ENCODE peak calls at places on chromosomes 2 and 18, in seven cellular contexts. C, N, K, R, G, Z and P are unnamed samples.
A peak's percentile ranks its signal among the peaks of the same experiment; 100 is the strongest.

GRCh38 chr2:17588031-17588430 is 47.5 kb downstream of the VSNL1 start:
- DNase-seq in R (no peak), K (no peak), G (no peak), N (no peak), Z (no peak), C (no peak), P (no peak)

GRCh38 chr2:217610411-217610814 is 392.4 kb downstream of the TNS1 start:
- DNase-seq in N (no peak), Z (no peak), G (no peak), R (no peak), K (no peak), C (no peak), P (no peak)

GRCh38 chr18:59833785-59834184 is 66.0 kb upstream of the PMAIP1 start:
- DNase-seq in G (no peak), N (no peak), C (no peak), Z (no peak), K (no peak), R (no peak), P (no peak)

GRCh38 chr2:210459925-210460862 is 16.4 kb downstream of the LANCL1 start:
- DNase-seq in Z (no peak), N (no peak), G (no peak), R (no peak), K (no peak), C (no peak), P (no peak)

GRCh38 chr2:96137611-96138129 is 632 bp downstream of the ASTL start:
- DNase-seq in R (no peak), G (no peak), N (no peak), Z (no peak), C (no peak), K (no peak), P (no peak)

GRCh38 chr2:42091671-42092070 is 43.9 kb downstream of the PKDCC start:
- DNase-seq in Z (no peak), N (no peak), K (no peak), G (no peak), C (no peak), R (no peak), P (no peak)

GRCh38 chr18:48136051-48136543 is 205.6 kb upstream of the SMAD2 start:
- DNase-seq in R (no peak), Z (no peak), G (no peak), K (no peak), N (no peak), C (no peak), P (no peak)

GRCh38 chr18:3180325-3180724 is 39.4 kb downstream of the MYOM1 start:
- DNase-seq in C (peak; percentile 28), K (peak; percentile 31), N (peak; percentile 89), G (no peak), Z (no peak), R (no peak), P (peak; percentile 47)

GRCh38 chr2:205474746-205475145 is 207.6 kb upstream of the NRP2 start:
- DNase-seq in C (peak; percentile 62), R (no peak), N (no peak), Z (no peak), G (no peak), K (no peak), P (no peak)

GRCh38 chr2:159133795-159134194 is 152.7 kb downstream of the WDSUB1 start:
- DNase-seq in K (no peak), R (no peak), Z (no peak), G (no peak), C (peak; percentile 61), N (no peak), P (no peak)

GRCh38 chr2:26486789-26487188 is 8.9 kb upstream of the OTOF start:
- DNase-seq in N (no peak), R (no peak), Z (no peak), G (no peak), C (no peak), K (no peak), P (no peak)

GRCh38 chr2:61770746-61771145 is 83.1 kb downstream of the FAM161A start:
- DNase-seq in R (no peak), Z (no peak), C (peak; percentile 24), N (no peak), K (no peak), G (no peak), P (no peak)

GRCh38 chr2:216687646-216688045 is 7.7 kb downstream of the IGFBP5 start:
- DNase-seq in K (no peak), R (peak; percentile 80), C (no peak), G (no peak), N (peak; percentile 74), Z (no peak), P (no peak)

GRCh38 chr2:238107525-238108422 is 7.6 kb downstream of the ESPNL start:
- DNase-seq in R (peak; percentile 44), G (peak; percentile 15), K (no peak), C (no peak), Z (no peak), N (no peak), P (no peak)

GRCh38 chr2:16860627-16861026 is 195.0 kb upstream of the CYRIA start:
- DNase-seq in G (no peak), R (no peak), N (peak; percentile 23), C (no peak), Z (no peak), K (no peak), P (no peak)

DNA sequence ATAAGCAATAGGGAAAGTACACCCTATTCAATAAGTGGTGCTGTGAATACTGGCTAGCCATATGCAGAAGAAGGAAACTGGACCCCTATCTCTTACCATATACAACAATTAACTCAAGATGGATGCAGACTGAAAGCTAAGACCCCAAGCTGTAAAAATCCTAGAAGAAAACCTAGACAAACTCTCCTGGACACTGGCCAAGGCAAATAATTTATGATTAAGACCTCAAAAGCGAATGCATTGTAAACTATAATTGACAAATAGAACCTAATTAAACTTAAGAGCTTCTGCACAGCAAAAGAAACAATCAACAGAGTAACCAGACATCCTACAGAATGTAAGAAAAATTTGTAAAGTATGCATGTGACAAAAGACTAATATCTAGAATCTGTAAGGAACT is 41.1 kb upstream of the ASXL3 start:
- DNase-seq in R (no peak), G (no peak), Z (no peak), N (no peak), K (no peak), C (no peak), P (no peak)
- H3K18ac ChIP-seq in R (no peak overlapping the region), G (no peak overlapping the region), Z (no peak overlapping the region), N (no peak overlapping the region), K (no peak overlapping the region), C (no peak overlapping the region), P (no peak overlapping the region)

GRCh38 chr2:81060971-81061370 is 756.4 kb upstream of the LRRTM1 start:
- DNase-seq in G (no peak), R (no peak), K (peak; percentile 24), N (no peak), Z (no peak), C (no peak), P (no peak)
- H3K18ac ChIP-seq in G (no peak overlapping the region), R (no peak overlapping the region), K (no peak overlapping the region), N (no peak overlapping the region), Z (no peak overlapping the region), C (no peak overlapping the region), P (no peak overlapping the region)

GRCh38 chr2:74702001-74702715 is 48.1 kb downstream of the SEMA4F start:
- DNase-seq in R (no peak), K (no peak), C (no peak), N (no peak), G (no peak), Z (no peak), P (no peak)

GRCh38 chr2:74700643-74701377 is 46.8 kb downstream of the SEMA4F start:
- DNase-seq in K (no peak), G (no peak), Z (no peak), C (no peak), N (no peak), R (no peak), P (no peak)

GRCh38 chr2:74703373-74703772 is 49.3 kb downstream of the SEMA4F start:
- DNase-seq in C (no peak), R (no peak), K (peak; percentile 11), G (no peak), Z (no peak), N (no peak), P (no peak)

GRCh38 chr2:74706741-74707140 is 52.7 kb downstream of the SEMA4F start:
- DNase-seq in N (no peak), G (no peak), K (no peak), R (no peak), C (no peak), Z (no peak), P (no peak)

DNA sequence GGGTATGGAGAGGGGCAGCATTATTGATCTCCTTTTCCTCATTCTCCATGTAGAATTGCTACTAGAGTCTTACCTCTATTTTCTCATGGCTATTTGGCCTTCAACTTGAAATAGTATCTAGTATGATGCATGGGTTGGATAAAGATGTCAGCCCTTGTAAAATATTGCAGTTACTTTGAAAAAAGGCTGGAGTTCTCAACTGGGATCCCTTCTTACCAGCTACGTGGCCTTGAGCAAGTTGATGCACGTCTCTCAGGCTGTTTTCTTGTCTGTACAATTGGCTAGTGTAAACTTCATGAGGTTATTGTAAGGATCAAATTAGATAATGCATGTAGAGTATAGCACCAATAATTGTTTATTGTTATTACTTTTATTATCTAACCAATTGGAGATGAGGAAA is 50.2 kb downstream of the SEMA4F start:
- DNase-seq in C (no peak), Z (no peak), N (no peak), G (no peak), R (no peak), K (no peak), P (no peak)
- H3K18ac ChIP-seq in C (no peak overlapping the region), Z (no peak overlapping the region), N (no peak overlapping the region), G (no peak overlapping the region), R (no peak overlapping the region), K (no peak overlapping the region), P (no peak overlapping the region)

DNA sequence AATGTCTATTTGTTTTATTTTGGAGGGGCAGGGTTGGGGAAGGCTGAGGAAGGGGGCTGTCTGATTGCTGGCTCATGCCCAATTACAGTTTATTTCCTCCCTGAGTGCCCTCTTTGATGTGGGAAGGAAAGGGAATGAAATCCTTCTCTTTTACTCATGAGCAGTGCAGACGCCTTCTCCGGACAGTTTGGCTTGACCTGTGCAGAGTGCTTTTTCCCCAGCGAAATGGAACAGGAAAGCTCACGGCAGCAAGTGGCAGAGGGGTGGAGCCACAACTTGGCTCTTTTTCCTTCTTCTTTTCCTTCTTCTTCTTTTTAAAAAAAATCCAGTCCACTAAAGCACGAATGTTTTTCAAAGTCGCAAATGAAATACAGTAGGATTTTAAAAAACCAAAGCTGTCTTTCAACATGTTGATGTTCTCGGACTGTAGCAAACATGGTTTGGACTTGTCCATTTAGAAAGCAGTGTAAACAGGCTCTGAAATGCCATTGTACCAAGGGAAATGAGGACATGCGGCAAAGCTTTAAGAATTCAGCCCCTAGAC is 34.6 kb downstream of the RAB31 start:
- DNase-seq in R (no peak), G (no peak), Z (no peak), K (peak; percentile 87), C (peak; percentile 36), N (peak; percentile 39), P (no peak)
- H3K18ac ChIP-seq in R (no peak overlapping the region), G (no peak overlapping the region), Z (no peak overlapping the region), K (peak overlapping the region; percentile 65), C (no peak overlapping the region), N (peak overlapping the region; percentile 93), P (peak overlapping the region; percentile 20)

DNA sequence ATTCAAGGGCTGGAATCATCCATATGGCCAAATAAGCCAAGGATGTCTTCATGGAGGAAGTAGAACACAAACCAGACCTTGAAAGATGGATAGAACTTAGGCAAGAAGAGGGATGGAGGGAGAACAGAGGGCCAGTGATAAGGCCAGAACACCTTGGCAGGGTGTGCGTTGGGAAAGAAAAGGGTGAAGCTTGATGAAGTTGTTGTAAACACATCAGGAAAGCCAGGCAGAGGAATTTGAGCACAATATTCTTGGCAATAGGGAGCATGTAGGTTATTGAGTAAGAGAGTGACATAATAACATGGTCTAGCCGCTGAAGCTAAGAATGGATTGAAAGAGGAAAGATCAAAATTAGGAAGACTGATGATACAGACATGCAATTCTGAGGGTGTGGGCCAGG is 40.9 kb downstream of the SLC14A2 start:
- DNase-seq in N (no peak), K (no peak), G (no peak), R (no peak), Z (no peak), C (no peak), P (no peak)
- H3K18ac ChIP-seq in N (no peak overlapping the region), K (no peak overlapping the region), G (no peak overlapping the region), R (no peak overlapping the region), Z (no peak overlapping the region), C (no peak overlapping the region), P (no peak overlapping the region)